ENCODE peak calls at places on chromosome 6, in four cellular contexts. Y, G, H and W are unnamed samples.

GRCh38 chr6:13075491-13075845 is 252.9 kb downstream of the TBC1D7 start:
- DNase-seq in G (no peak), Y (no peak), H (no peak), W (no peak)

GRCh38 chr6:98871821-98872220 is 37.4 kb downstream of the POU3F2 start:
- DNase-seq in Y (no peak), G (no peak), H (no peak), W (no peak)

GRCh38 chr6:116314878-116315277 is 35.1 kb upstream of the TSPYL1 start:
- DNase-seq in Y (no peak), H (no peak), G (no peak), W (no peak)

GRCh38 chr6:21305827-21306469 is 287.6 kb upstream of the SOX4 start:
- DNase-seq in Y (no peak), H (peak), G (no peak), W (no peak)

GRCh38 chr6:129691709-129692108 is 18.3 kb downstream of the ARHGAP18 start:
- DNase-seq in H (no peak), Y (no peak), G (no peak), W (no peak)

GRCh38 chr6:9428416-9429172 is 986.3 kb downstream of the TFAP2A start:
- DNase-seq in Y (no peak), G (no peak), H (no peak), W (no peak)

GRCh38 chr6:129679758-129680157 is 30.2 kb downstream of the ARHGAP18 start:
- DNase-seq in H (no peak), Y (no peak), G (no peak), W (no peak)

GRCh38 chr6:163335671-163336545 is 78.6 kb upstream of the QKI start:
- DNase-seq in G (no peak), H (peak), Y (no peak), W (no peak)

GRCh38 chr6:100116409-100117194 is 122.6 kb upstream of the MCHR2 start:
- DNase-seq in G (no peak), H (peak), Y (peak), W (peak)

GRCh38 chr6:167906899-167907298 is 80.2 kb downstream of the AFDN start:
- DNase-seq in G (no peak), Y (no peak), H (peak), W (peak)

GRCh38 chr6:111615916-111616612 is 10.4 kb upstream of the TRAF3IP2 start:
- DNase-seq in H (no peak), Y (no peak), G (no peak), W (no peak)

GRCh38 chr6:117555882-117556498 is 46.3 kb downstream of the GOPC start:
- DNase-seq in Y (peak), H (peak), G (peak), W (peak)

GRCh38 chr6:31143148-31143547 is 4.3 kb upstream of the PSORS1C2 start:
- DNase-seq in G (no peak), H (no peak), Y (no peak), W (no peak)